ENCODE peak calls at places on chromosomes 7 and 10, in four cellular contexts. P is ovary, M is left ventricle myocardium inferior, Q is mesendoderm. C is an unnamed sample.

GRCh38 chr7:155283565-155284194 is 14.0 kb upstream of the INSIG1 start:
- DNase-seq in P (no peak), M (no peak), Q (no peak), C (no peak)

GRCh38 chr7:74656421-74656910 is 1.1 kb upstream of the GTF2I start:
- DNase-seq in P (peak), M (peak), Q (no peak), C (peak)

GRCh38 chr7:33773053-33773452 is 132.3 kb upstream of the BMPER start:
- DNase-seq in P (no peak), M (no peak), Q (no peak), C (no peak)

GRCh38 chr7:104442461-104442860 is 114.1 kb downstream of the LHFPL3 start:
- DNase-seq in P (no peak), M (no peak), Q (no peak), C (no peak)

GRCh38 chr7:105876964-105877601 is 684 bp upstream of the ATXN7L1 start:
- DNase-seq in P (peak), M (peak), Q (peak), C (no peak)

GRCh38 chr7:130273863-130274262 is 7.2 kb downstream of the CPA2 start:
- DNase-seq in P (peak), M (no peak), Q (peak), C (no peak)

GRCh38 chr10:129966831-129967578 is 2.9 kb upstream of the EBF3 start:
- DNase-seq in P (no peak), M (no peak), Q (no peak), C (no peak)

GRCh38 chr10:61296161-61296560 is 157.0 kb downstream of the TMEM26 start:
- DNase-seq in P (no peak), M (no peak), Q (no peak), C (no peak)

GRCh38 chr7:92259062-92259461 is 13.3 kb downstream of the ANKIB1 start:
- DNase-seq in P (no peak), M (no peak), Q (no peak), C (no peak)

GRCh38 chr7:94445696-94446194 is 51.0 kb downstream of the COL1A2 start:
- DNase-seq in P (no peak), M (no peak), Q (no peak), C (no peak)

GRCh38 chr7:25696565-25696964 is 455.4 kb upstream of the NFE2L3 start:
- DNase-seq in P (no peak), M (no peak), Q (no peak), C (no peak)

GRCh38 chr7:28272461-28272877 is 91.9 kb upstream of the JAZF1 start:
- DNase-seq in P (peak), M (peak), Q (peak), C (no peak)

GRCh38 chr7:26348234-26348851 is 56.7 kb downstream of the SNX10 start:
- DNase-seq in P (no peak), M (no peak), Q (no peak), C (no peak)

GRCh38 chr10:68192113-68192512 is 39.8 kb downstream of the ATOH7 start:
- DNase-seq in P (no peak), M (no peak), Q (no peak), C (no peak)

GRCh38 chr10:69752491-69752890 is 49.2 kb upstream of the COL13A1 start:
- DNase-seq in P (no peak), M (no peak), Q (no peak), C (no peak)

GRCh38 chr7:158407581-158408331 is 179.9 kb downstream of the PTPRN2 start:
- DNase-seq in P (no peak), M (no peak), Q (peak), C (no peak)

GRCh38 chr7:130912086-130912909 is 178.3 kb upstream of the KLF14 start:
- DNase-seq in P (peak), M (no peak), Q (peak), C (no peak)

GRCh38 chr7:156162451-156162850 is 350.2 kb upstream of the SHH start:
- DNase-seq in P (no peak), M (no peak), Q (no peak), C (no peak)

GRCh38 chr10:115941247-115941840 is 331.7 kb downstream of the GFRA1 start:
- DNase-seq in P (no peak), M (no peak), Q (no peak), C (no peak)

GRCh38 chr10:123019941-123020703 is 11.3 kb downstream of the ACADSB start:
- DNase-seq in P (no peak), M (no peak), Q (no peak), C (no peak)

GRCh38 chr7:1028775-1029636 is 15.3 kb upstream of the GPR146 start:
- DNase-seq in P (peak), M (peak), Q (peak), C (peak)

GRCh38 chr10:99172130-99172738 is 63.4 kb downstream of the HPSE2 start:
- DNase-seq in P (no peak), M (no peak), Q (peak), C (no peak)

GRCh38 chr7:98133181-98133580 is 26.5 kb downstream of the LMTK2 start:
- DNase-seq in P (no peak), M (no peak), Q (no peak), C (no peak)

GRCh38 chr10:13115832-13116793 is 16.1 kb downstream of the OPTN start:
- DNase-seq in P (no peak), M (no peak), Q (no peak), C (no peak)

GRCh38 chr7:22879285-22879684 is 56.6 kb upstream of the TOMM7 start:
- DNase-seq in P (no peak), M (no peak), Q (no peak), C (no peak)

GRCh38 chr7:17448479-17449423 is 150.3 kb downstream of the AHR start:
- DNase-seq in P (no peak), M (no peak), Q (no peak), C (no peak)

GRCh38 chr10:93180402-93181040 is 106.8 kb downstream of the CYP26A1 start:
- DNase-seq in P (peak), M (peak), Q (no peak), C (no peak)

GRCh38 chr10:90847436-90847835 is 10.4 kb downstream of the HTR7 start:
- DNase-seq in P (no peak), M (no peak), Q (peak), C (no peak)

GRCh38 chr10:104061196-104061595 is 24.5 kb downstream of the COL17A1 start:
- DNase-seq in P (no peak), M (no peak), Q (no peak), C (no peak)

GRCh38 chr10:79292026-79292425 is 55.2 kb upstream of the PPIF start:
- DNase-seq in P (no peak), M (no peak), Q (no peak), C (no peak)

GRCh38 chr10:130049244-130049643 is 61.4 kb downstream of the C10orf143 start:
- DNase-seq in P (no peak), M (no peak), Q (no peak), C (no peak)

GRCh38 chr10:89120931-89121907 is 85.9 kb downstream of the CH25H start:
- DNase-seq in P (no peak), M (no peak), Q (no peak), C (no peak)

GRCh38 chr10:124370426-124370825 is 48.3 kb downstream of the OAT start:
- DNase-seq in P (no peak), M (no peak), Q (no peak), C (no peak)

GRCh38 chr10:57891201-57892006 is 376.3 kb downstream of the IPMK start:
- DNase-seq in P (no peak), M (no peak), Q (no peak), C (no peak)

GRCh38 chr7:99314504-99314903 is 11.2 kb upstream of the ARPC1A start:
- DNase-seq in P (no peak), M (no peak), Q (no peak), C (no peak)
- H3K4me3 ChIP-seq in P (no peak), M (no peak), Q (no peak), C (no peak)

GRCh38 chr7:47231627-47232026 is 350.3 kb downstream of the TNS3 start:
- DNase-seq in P (no peak), M (no peak), Q (no peak), C (no peak)

GRCh38 chr7:47236480-47237208 is 345.3 kb downstream of the TNS3 start:
- DNase-seq in P (no peak), M (no peak), Q (no peak), C (no peak)

GRCh38 chr7:47231081-47231480 is 350.8 kb downstream of the TNS3 start:
- DNase-seq in P (no peak), M (no peak), Q (no peak), C (no peak)

GRCh38 chr7:47233996-47234395 is 347.9 kb downstream of the TNS3 start:
- DNase-seq in P (no peak), M (no peak), Q (no peak), C (no peak)

DNA sequence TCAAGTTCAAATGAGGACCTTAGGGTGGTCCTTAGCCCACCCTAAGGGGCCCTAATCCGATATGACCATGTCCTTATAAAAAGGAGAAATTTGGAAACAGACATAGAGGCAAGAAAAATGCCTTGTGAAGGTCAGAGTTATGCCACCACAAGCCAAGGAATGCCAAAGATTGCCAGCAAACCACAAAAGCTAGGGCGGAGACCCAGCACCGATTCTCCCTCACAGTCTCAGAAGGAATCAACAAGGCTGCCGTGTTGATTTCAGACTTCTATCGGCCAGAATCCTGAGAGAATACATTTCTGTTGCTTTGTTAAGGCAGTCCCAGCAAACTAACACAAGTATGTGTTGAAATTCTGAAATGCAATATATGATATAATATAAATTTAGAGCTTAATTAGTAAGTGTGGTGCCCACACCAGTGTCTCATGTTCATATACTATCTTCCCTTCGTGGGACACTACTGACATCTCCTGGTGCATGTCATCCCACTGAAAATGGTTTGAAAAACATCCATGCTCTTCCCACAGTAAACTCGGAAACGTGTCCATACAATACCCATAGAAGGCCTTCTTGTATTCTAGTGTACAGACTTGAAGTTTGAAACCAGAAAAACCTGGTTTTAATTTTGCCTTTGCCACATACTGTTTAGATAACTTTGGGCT is 349.0 kb downstream of the TNS3 start:
- DNase-seq in P (no peak), M (no peak), Q (no peak), C (no peak)
- H3K4me3 ChIP-seq in P (no peak), M (no peak), Q (no peak), C (no peak)

GRCh38 chr10:102400061-102400460 is 4.6 kb downstream of the NFKB2 start:
- DNase-seq in P (no peak), M (no peak), Q (no peak), C (no peak)
- H3K4me3 ChIP-seq in P (no peak), M (peak), Q (no peak), C (no peak)

GRCh38 chr10:32952094-32952493 is 5.9 kb downstream of the ITGB1 start:
- DNase-seq in P (no peak), M (no peak), Q (no peak), C (no peak)
- H3K4me3 ChIP-seq in P (no peak), M (no peak), Q (no peak), C (no peak)